ENCODE peak calls at places on chromosome 3, in nine cellular contexts. One of them, this sample, is unnamed.

GRCh38 chr3:93843981-93844380 is 129.7 kb downstream of the PROS1 start:
- DNase-seq in left cardiac atrium: no peak
- DNase-seq in Caki2: peak
- DNase-seq in transverse colon: no peak
- DNase-seq in neural progenitor cell: no peak
- DNase-seq in AG20443: peak
- DNase-seq in AG04450: peak
- DNase-seq in stimulated activated CD4-positive, alpha-beta T cell treated with anti-CD3 and anti-CD28 coated beads, Interleukin-4, amount 100 ng/mL, for 1 hour: no peak
- DNase-seq in AG10803: peak
- DNase-seq in this sample: no peak

GRCh38 chr3:38842266-38842965 is 26.4 kb upstream of the SCN10A start:
- DNase-seq in left cardiac atrium: no peak
- DNase-seq in Caki2: no peak
- DNase-seq in transverse colon: no peak
- DNase-seq in neural progenitor cell: peak
- DNase-seq in AG20443: no peak
- DNase-seq in AG04450: no peak
- DNase-seq in stimulated activated CD4-positive, alpha-beta T cell treated with anti-CD3 and anti-CD28 coated beads, Interleukin-4, amount 100 ng/mL, for 1 hour: no peak
- DNase-seq in AG10803: no peak
- DNase-seq in this sample: no peak

GRCh38 chr3:156180077-156180476 is 59.7 kb downstream of the KCNAB1 start:
- DNase-seq in left cardiac atrium: no peak
- DNase-seq in Caki2: no peak
- DNase-seq in transverse colon: no peak
- DNase-seq in neural progenitor cell: no peak
- DNase-seq in AG20443: no peak
- DNase-seq in AG04450: no peak
- DNase-seq in stimulated activated CD4-positive, alpha-beta T cell treated with anti-CD3 and anti-CD28 coated beads, Interleukin-4, amount 100 ng/mL, for 1 hour: no peak
- DNase-seq in AG10803: peak
- DNase-seq in this sample: no peak

GRCh38 chr3:39781025-39781424 is 28.4 kb upstream of the MYRIP start:
- DNase-seq in left cardiac atrium: no peak
- DNase-seq in Caki2: no peak
- DNase-seq in transverse colon: no peak
- DNase-seq in neural progenitor cell: no peak
- DNase-seq in AG20443: no peak
- DNase-seq in AG04450: no peak
- DNase-seq in stimulated activated CD4-positive, alpha-beta T cell treated with anti-CD3 and anti-CD28 coated beads, Interleukin-4, amount 100 ng/mL, for 1 hour: no peak
- DNase-seq in AG10803: no peak
- DNase-seq in this sample: no peak

GRCh38 chr3:136142592-136142991 is 53.5 kb downstream of the MSL2 start:
- DNase-seq in left cardiac atrium: no peak
- DNase-seq in Caki2: peak
- DNase-seq in transverse colon: no peak
- DNase-seq in neural progenitor cell: no peak
- DNase-seq in AG20443: peak
- DNase-seq in AG04450: peak
- DNase-seq in stimulated activated CD4-positive, alpha-beta T cell treated with anti-CD3 and anti-CD28 coated beads, Interleukin-4, amount 100 ng/mL, for 1 hour: no peak
- DNase-seq in AG10803: peak
- DNase-seq in this sample: no peak

GRCh38 chr3:5756443-5756842 is 568.9 kb downstream of the EDEM1 start:
- DNase-seq in left cardiac atrium: no peak
- DNase-seq in Caki2: no peak
- DNase-seq in transverse colon: no peak
- DNase-seq in neural progenitor cell: no peak
- DNase-seq in AG20443: no peak
- DNase-seq in AG04450: no peak
- DNase-seq in stimulated activated CD4-positive, alpha-beta T cell treated with anti-CD3 and anti-CD28 coated beads, Interleukin-4, amount 100 ng/mL, for 1 hour: no peak
- DNase-seq in AG10803: no peak
- DNase-seq in this sample: no peak

GRCh38 chr3:154364849-154365248 is 40.6 kb upstream of the DHX36 start:
- DNase-seq in left cardiac atrium: no peak
- DNase-seq in Caki2: no peak
- DNase-seq in transverse colon: no peak
- DNase-seq in neural progenitor cell: no peak
- DNase-seq in AG20443: no peak
- DNase-seq in AG04450: no peak
- DNase-seq in stimulated activated CD4-positive, alpha-beta T cell treated with anti-CD3 and anti-CD28 coated beads, Interleukin-4, amount 100 ng/mL, for 1 hour: no peak
- DNase-seq in AG10803: no peak
- DNase-seq in this sample: no peak

GRCh38 chr3:143480306-143480852 is 360.8 kb downstream of the CHST2 start:
- DNase-seq in left cardiac atrium: no peak
- DNase-seq in Caki2: peak
- DNase-seq in transverse colon: no peak
- DNase-seq in neural progenitor cell: no peak
- DNase-seq in AG20443: no peak
- DNase-seq in AG04450: no peak
- DNase-seq in stimulated activated CD4-positive, alpha-beta T cell treated with anti-CD3 and anti-CD28 coated beads, Interleukin-4, amount 100 ng/mL, for 1 hour: no peak
- DNase-seq in AG10803: peak
- DNase-seq in this sample: no peak

GRCh38 chr3:43951813-43952212 is 261.1 kb downstream of the ABHD5 start:
- DNase-seq in left cardiac atrium: no peak
- DNase-seq in Caki2: no peak
- DNase-seq in transverse colon: no peak
- DNase-seq in neural progenitor cell: no peak
- DNase-seq in AG20443: no peak
- DNase-seq in AG04450: no peak
- DNase-seq in stimulated activated CD4-positive, alpha-beta T cell treated with anti-CD3 and anti-CD28 coated beads, Interleukin-4, amount 100 ng/mL, for 1 hour: no peak
- DNase-seq in AG10803: no peak
- DNase-seq in this sample: no peak

GRCh38 chr3:138186803-138187295 is 252 bp upstream of the ARMC8 start:
- DNase-seq in left cardiac atrium: peak
- DNase-seq in Caki2: no peak
- DNase-seq in transverse colon: peak
- DNase-seq in neural progenitor cell: peak
- DNase-seq in AG20443: peak
- DNase-seq in AG04450: peak
- DNase-seq in stimulated activated CD4-positive, alpha-beta T cell treated with anti-CD3 and anti-CD28 coated beads, Interleukin-4, amount 100 ng/mL, for 1 hour: peak
- DNase-seq in AG10803: peak
- DNase-seq in this sample: peak

GRCh38 chr3:133954961-133955360 is 59.3 kb upstream of the RAB6B start:
- DNase-seq in left cardiac atrium: no peak
- DNase-seq in Caki2: no peak
- DNase-seq in transverse colon: no peak
- DNase-seq in neural progenitor cell: no peak
- DNase-seq in AG20443: no peak
- DNase-seq in AG04450: no peak
- DNase-seq in stimulated activated CD4-positive, alpha-beta T cell treated with anti-CD3 and anti-CD28 coated beads, Interleukin-4, amount 100 ng/mL, for 1 hour: no peak
- DNase-seq in AG10803: no peak
- DNase-seq in this sample: no peak

GRCh38 chr3:38707730-38708129 is 58.2 kb upstream of the SCN5A start:
- DNase-seq in left cardiac atrium: no peak
- DNase-seq in Caki2: no peak
- DNase-seq in transverse colon: no peak
- DNase-seq in neural progenitor cell: peak
- DNase-seq in AG20443: no peak
- DNase-seq in AG04450: no peak
- DNase-seq in stimulated activated CD4-positive, alpha-beta T cell treated with anti-CD3 and anti-CD28 coated beads, Interleukin-4, amount 100 ng/mL, for 1 hour: no peak
- DNase-seq in AG10803: no peak
- DNase-seq in this sample: no peak

GRCh38 chr3:113140876-113141275 is 70.5 kb upstream of the BOC start:
- DNase-seq in left cardiac atrium: no peak
- DNase-seq in Caki2: no peak
- DNase-seq in transverse colon: no peak
- DNase-seq in neural progenitor cell: no peak
- DNase-seq in AG20443: no peak
- DNase-seq in AG04450: no peak
- DNase-seq in stimulated activated CD4-positive, alpha-beta T cell treated with anti-CD3 and anti-CD28 coated beads, Interleukin-4, amount 100 ng/mL, for 1 hour: no peak
- DNase-seq in AG10803: no peak
- DNase-seq in this sample: no peak

GRCh38 chr3:28343144-28343543 is 5.4 kb upstream of the ZCWPW2 start:
- DNase-seq in left cardiac atrium: no peak
- DNase-seq in Caki2: no peak
- DNase-seq in transverse colon: no peak
- DNase-seq in neural progenitor cell: no peak
- DNase-seq in AG20443: no peak
- DNase-seq in AG04450: no peak
- DNase-seq in stimulated activated CD4-positive, alpha-beta T cell treated with anti-CD3 and anti-CD28 coated beads, Interleukin-4, amount 100 ng/mL, for 1 hour: no peak
- DNase-seq in AG10803: no peak
- DNase-seq in this sample: no peak

GRCh38 chr3:52633786-52634185 is 51.9 kb downstream of the PBRM1 start:
- DNase-seq in left cardiac atrium: no peak
- DNase-seq in Caki2: no peak
- DNase-seq in transverse colon: no peak
- DNase-seq in neural progenitor cell: no peak
- DNase-seq in AG20443: no peak
- DNase-seq in AG04450: no peak
- DNase-seq in stimulated activated CD4-positive, alpha-beta T cell treated with anti-CD3 and anti-CD28 coated beads, Interleukin-4, amount 100 ng/mL, for 1 hour: no peak
- DNase-seq in AG10803: peak
- DNase-seq in this sample: no peak

GRCh38 chr3:11476814-11477213 is 166.9 kb downstream of the VGLL4 start:
- DNase-seq in left cardiac atrium: no peak
- DNase-seq in Caki2: no peak
- DNase-seq in transverse colon: no peak
- DNase-seq in neural progenitor cell: no peak
- DNase-seq in AG20443: no peak
- DNase-seq in AG04450: no peak
- DNase-seq in stimulated activated CD4-positive, alpha-beta T cell treated with anti-CD3 and anti-CD28 coated beads, Interleukin-4, amount 100 ng/mL, for 1 hour: no peak
- DNase-seq in AG10803: no peak
- DNase-seq in this sample: no peak

GRCh38 chr3:157700405-157700804 is 197.2 kb upstream of the VEPH1 start:
- DNase-seq in left cardiac atrium: no peak
- DNase-seq in Caki2: no peak
- DNase-seq in transverse colon: no peak
- DNase-seq in neural progenitor cell: peak
- DNase-seq in AG20443: no peak
- DNase-seq in AG04450: no peak
- DNase-seq in stimulated activated CD4-positive, alpha-beta T cell treated with anti-CD3 and anti-CD28 coated beads, Interleukin-4, amount 100 ng/mL, for 1 hour: no peak
- DNase-seq in AG10803: no peak
- DNase-seq in this sample: no peak

GRCh38 chr3:173066044-173066679 is 74.9 kb downstream of the SPATA16 start:
- DNase-seq in left cardiac atrium: peak
- DNase-seq in Caki2: peak
- DNase-seq in transverse colon: no peak
- DNase-seq in neural progenitor cell: peak
- DNase-seq in AG20443: peak
- DNase-seq in AG04450: no peak
- DNase-seq in stimulated activated CD4-positive, alpha-beta T cell treated with anti-CD3 and anti-CD28 coated beads, Interleukin-4, amount 100 ng/mL, for 1 hour: no peak
- DNase-seq in AG10803: peak
- DNase-seq in this sample: no peak

GRCh38 chr3:194773216-194773615 is 87.5 kb downstream of the FAM43A start:
- DNase-seq in left cardiac atrium: peak
- DNase-seq in Caki2: no peak
- DNase-seq in transverse colon: peak
- DNase-seq in neural progenitor cell: no peak
- DNase-seq in AG20443: peak
- DNase-seq in AG04450: no peak
- DNase-seq in stimulated activated CD4-positive, alpha-beta T cell treated with anti-CD3 and anti-CD28 coated beads, Interleukin-4, amount 100 ng/mL, for 1 hour: no peak
- DNase-seq in AG10803: peak
- DNase-seq in this sample: no peak

GRCh38 chr3:149332781-149333517 is 487 bp downstream of the TM4SF18 start:
- DNase-seq in left cardiac atrium: no peak
- DNase-seq in Caki2: peak
- DNase-seq in transverse colon: no peak
- DNase-seq in neural progenitor cell: peak
- DNase-seq in AG20443: no peak
- DNase-seq in AG04450: no peak
- DNase-seq in stimulated activated CD4-positive, alpha-beta T cell treated with anti-CD3 and anti-CD28 coated beads, Interleukin-4, amount 100 ng/mL, for 1 hour: no peak
- DNase-seq in AG10803: no peak
- DNase-seq in this sample: no peak

GRCh38 chr3:138911621-138912020 is 35.3 kb downstream of the FOXL2 start:
- DNase-seq in left cardiac atrium: no peak
- DNase-seq in Caki2: no peak
- DNase-seq in transverse colon: no peak
- DNase-seq in neural progenitor cell: no peak
- DNase-seq in AG20443: no peak
- DNase-seq in AG04450: no peak
- DNase-seq in stimulated activated CD4-positive, alpha-beta T cell treated with anti-CD3 and anti-CD28 coated beads, Interleukin-4, amount 100 ng/mL, for 1 hour: no peak
- DNase-seq in AG10803: no peak
- DNase-seq in this sample: no peak

GRCh38 chr3:168267179-168267578 is 171.5 kb upstream of the GOLIM4 start:
- DNase-seq in left cardiac atrium: no peak
- DNase-seq in Caki2: no peak
- DNase-seq in transverse colon: no peak
- DNase-seq in neural progenitor cell: no peak
- DNase-seq in AG20443: no peak
- DNase-seq in AG04450: no peak
- DNase-seq in stimulated activated CD4-positive, alpha-beta T cell treated with anti-CD3 and anti-CD28 coated beads, Interleukin-4, amount 100 ng/mL, for 1 hour: no peak
- DNase-seq in AG10803: no peak
- DNase-seq in this sample: no peak

GRCh38 chr3:145678401-145678800 is 482.6 kb downstream of the PLOD2 start:
- DNase-seq in left cardiac atrium: no peak
- DNase-seq in Caki2: no peak
- DNase-seq in transverse colon: no peak
- DNase-seq in neural progenitor cell: no peak
- DNase-seq in AG20443: no peak
- DNase-seq in AG04450: no peak
- DNase-seq in stimulated activated CD4-positive, alpha-beta T cell treated with anti-CD3 and anti-CD28 coated beads, Interleukin-4, amount 100 ng/mL, for 1 hour: no peak
- DNase-seq in AG10803: peak
- DNase-seq in this sample: no peak

GRCh38 chr3:28780480-28780879 is 431.9 kb upstream of the AZI2 start:
- DNase-seq in left cardiac atrium: no peak
- DNase-seq in Caki2: no peak
- DNase-seq in transverse colon: no peak
- DNase-seq in neural progenitor cell: no peak
- DNase-seq in AG20443: no peak
- DNase-seq in AG04450: no peak
- DNase-seq in stimulated activated CD4-positive, alpha-beta T cell treated with anti-CD3 and anti-CD28 coated beads, Interleukin-4, amount 100 ng/mL, for 1 hour: no peak
- DNase-seq in AG10803: no peak
- DNase-seq in this sample: no peak

This sample was measured in hypothalamus.